ENCODE peak calls at places on chromosomes 16 and 17, in four cellular contexts. T, C, D and B are unnamed samples.
A peak's percentile ranks its signal among the peaks of the same experiment; 100 is the strongest.

GRCh38 chr16:4371481-4372314 is at the start of gene VASN:
- DNase-seq in D (peak; percentile 86), T (peak; percentile 93), C (peak; percentile 68), B (peak; percentile 59)

GRCh38 chr17:787641-788221 is 5.6 kb downstream of the MRM3 start:
- DNase-seq in T (no peak), C (no peak), D (no peak), B (no peak)

GRCh38 chr16:1998852-1999801 is 9.4 kb downstream of the SYNGR3 start:
- DNase-seq in T (no peak), C (no peak), D (no peak), B (no peak)

GRCh38 chr17:32331243-32332040 is 10.5 kb downstream of the C17orf75 start:
- DNase-seq in C (no peak), T (no peak), D (no peak), B (no peak)

GRCh38 chr17:4536742-4537411 is 18.3 kb downstream of the MYBBP1A start:
- DNase-seq in D (no peak), C (no peak), T (no peak), B (no peak)

GRCh38 chr17:34024303-34025178 is 230.5 kb upstream of the CCL2 start:
- DNase-seq in C (no peak), D (peak; percentile 11), T (no peak), B (no peak)

GRCh38 chr16:85861095-85861825 is 37.7 kb upstream of the IRF8 start:
- DNase-seq in D (no peak), C (no peak), T (no peak), B (no peak)

GRCh38 chr17:73412914-73413313 is 101.1 kb upstream of the CDC42EP4 start:
- DNase-seq in D (no peak), T (no peak), C (no peak), B (no peak)

GRCh38 chr17:29091591-29092291 is 48.8 kb downstream of the PIPOX start:
- DNase-seq in C (no peak), T (no peak), D (no peak), B (no peak)

GRCh38 chr16:81551821-81552304 is 107.3 kb downstream of the CMIP start:
- DNase-seq in T (no peak), C (no peak), D (peak; percentile 53), B (no peak)

GRCh38 chr17:35489944-35490343 is 41.4 kb upstream of the SLFN13 start:
- DNase-seq in D (no peak), C (no peak), T (peak; percentile 72), B (no peak)

GRCh38 chr16:68324336-68324735 is 13.5 kb downstream of the PRMT7 start:
- DNase-seq in D (no peak), C (no peak), T (no peak), B (no peak)

GRCh38 chr17:66021757-66022156 is 170.2 kb downstream of the CEP112 start:
- DNase-seq in D (no peak), C (no peak), T (no peak), B (no peak)

DNA sequence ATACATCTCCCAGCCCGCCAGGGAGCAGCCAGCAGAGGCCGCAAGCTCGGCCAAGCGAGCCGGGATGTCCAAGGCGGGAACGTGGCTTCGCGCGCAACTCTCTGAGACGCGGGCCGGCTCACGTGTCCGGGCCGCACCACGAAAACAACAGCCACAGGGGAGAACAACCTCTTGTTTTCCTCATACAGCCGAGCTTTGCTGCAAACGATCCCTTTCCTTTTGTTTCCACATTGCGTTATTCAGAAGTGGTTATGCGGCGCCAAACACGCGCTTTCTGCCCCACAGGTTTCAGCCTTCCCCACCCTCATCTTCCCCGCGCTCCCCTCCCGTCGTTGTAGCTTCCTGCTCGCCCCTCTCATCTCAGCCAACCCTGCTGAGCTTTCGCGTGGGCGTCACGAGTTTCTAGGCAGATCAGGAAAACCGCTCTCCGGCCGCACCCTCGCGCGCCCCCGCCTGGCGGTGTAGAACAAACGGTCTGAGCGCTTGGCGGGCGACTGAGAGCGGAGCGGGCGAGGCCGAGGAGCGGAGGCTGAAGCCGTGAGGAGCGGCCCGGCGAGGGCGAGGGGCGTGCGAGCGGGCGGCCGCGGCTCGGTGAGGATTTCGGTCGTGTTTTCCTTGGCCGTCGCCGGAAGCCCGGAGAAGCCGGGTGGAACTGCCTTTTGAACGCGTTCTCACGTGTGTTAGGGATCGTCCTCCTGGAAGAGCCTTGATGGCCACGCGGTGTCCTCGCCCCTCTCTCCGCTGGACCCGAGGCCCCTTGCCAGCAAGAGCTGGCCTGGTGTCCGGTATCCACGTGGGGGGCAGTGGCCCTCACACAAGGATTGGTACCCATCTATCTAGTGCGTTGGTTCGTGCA is 6.6 kb upstream of the SMARCD2 start:
- DNase-seq in C (peak; percentile 99), D (peak; percentile 99), T (peak; percentile 100), B (peak; percentile 71)
- TF ChIP-seq RNF2 in C (peak; percentile 75), D (peak; percentile 97), T (peak; percentile 64), B (no peak)

GRCh38 chr16:25841776-25842175 is 150.0 kb downstream of the HS3ST4 start:
- DNase-seq in C (no peak), D (no peak), T (no peak), B (no peak)

GRCh38 chr16:25834101-25834500 is 142.3 kb downstream of the HS3ST4 start:
- DNase-seq in T (no peak), D (no peak), C (no peak), B (no peak)

GRCh38 chr16:25838724-25839186 is 147.0 kb downstream of the HS3ST4 start:
- DNase-seq in D (peak; percentile 56), C (peak; percentile 48), T (peak; percentile 55), B (peak; percentile 69)
- TF ChIP-seq RNF2 in D (no peak), C (no peak), T (no peak), B (no peak)

GRCh38 chr16:20887207-20887606 is 13.0 kb downstream of the DCUN1D3 start:
- DNase-seq in T (no peak), C (no peak), D (no peak), B (no peak)

GRCh38 chr16:20883554-20884239 is 16.5 kb downstream of the DCUN1D3 start:
- DNase-seq in D (no peak), C (no peak), T (no peak), B (no peak)

GRCh38 chr16:20886320-20886719 is 13.8 kb downstream of the DCUN1D3 start:
- DNase-seq in D (no peak), C (no peak), T (no peak), B (no peak)

GRCh38 chr16:20880867-20881866 is 19.0 kb downstream of the DCUN1D3 start:
- DNase-seq in C (no peak), T (no peak), D (no peak), B (peak; percentile 33)

DNA sequence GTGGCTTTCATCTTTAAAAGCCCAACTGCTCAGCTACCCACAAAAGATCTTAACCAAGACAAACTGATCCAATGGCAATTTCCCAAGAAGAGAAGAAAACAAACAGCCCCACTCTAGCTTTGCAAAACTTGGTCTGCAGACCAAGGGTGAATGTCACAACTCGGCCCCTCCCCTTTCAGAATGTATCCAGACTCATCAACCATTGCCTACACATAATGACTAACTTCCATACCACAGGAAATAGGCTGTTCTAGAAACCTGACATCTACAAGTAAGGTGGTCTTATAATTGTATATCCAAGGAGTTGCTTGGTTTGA is 16.0 kb downstream of the DCUN1D3 start:
- DNase-seq in C (no peak), D (no peak), T (no peak), B (peak; percentile 56)
- TF ChIP-seq RNF2 in C (no peak), D (no peak), T (no peak), B (no peak)

GRCh38 chr17:19343256-19343630 is 19.3 kb downstream of the B9D1 start:
- DNase-seq in T (no peak), D (no peak), C (no peak), B (no peak)

GRCh38 chr17:19344311-19345066 is 18.0 kb downstream of the B9D1 start:
- DNase-seq in D (no peak), C (no peak), T (no peak), B (no peak)

GRCh38 chr17:19345067-19345460 is 17.5 kb downstream of the B9D1 start:
- DNase-seq in T (no peak), D (no peak), C (no peak), B (no peak)

GRCh38 chr17:19342611-19343255 is 19.8 kb downstream of the B9D1 start:
- DNase-seq in T (no peak), D (no peak), C (peak; percentile 29), B (no peak)

GRCh38 chr17:19343671-19344151 is 18.8 kb downstream of the B9D1 start:
- DNase-seq in C (peak; percentile 35), T (no peak), D (no peak), B (no peak)
- TF ChIP-seq RNF2 in C (no peak), T (no peak), D (no peak), B (no peak)

DNA sequence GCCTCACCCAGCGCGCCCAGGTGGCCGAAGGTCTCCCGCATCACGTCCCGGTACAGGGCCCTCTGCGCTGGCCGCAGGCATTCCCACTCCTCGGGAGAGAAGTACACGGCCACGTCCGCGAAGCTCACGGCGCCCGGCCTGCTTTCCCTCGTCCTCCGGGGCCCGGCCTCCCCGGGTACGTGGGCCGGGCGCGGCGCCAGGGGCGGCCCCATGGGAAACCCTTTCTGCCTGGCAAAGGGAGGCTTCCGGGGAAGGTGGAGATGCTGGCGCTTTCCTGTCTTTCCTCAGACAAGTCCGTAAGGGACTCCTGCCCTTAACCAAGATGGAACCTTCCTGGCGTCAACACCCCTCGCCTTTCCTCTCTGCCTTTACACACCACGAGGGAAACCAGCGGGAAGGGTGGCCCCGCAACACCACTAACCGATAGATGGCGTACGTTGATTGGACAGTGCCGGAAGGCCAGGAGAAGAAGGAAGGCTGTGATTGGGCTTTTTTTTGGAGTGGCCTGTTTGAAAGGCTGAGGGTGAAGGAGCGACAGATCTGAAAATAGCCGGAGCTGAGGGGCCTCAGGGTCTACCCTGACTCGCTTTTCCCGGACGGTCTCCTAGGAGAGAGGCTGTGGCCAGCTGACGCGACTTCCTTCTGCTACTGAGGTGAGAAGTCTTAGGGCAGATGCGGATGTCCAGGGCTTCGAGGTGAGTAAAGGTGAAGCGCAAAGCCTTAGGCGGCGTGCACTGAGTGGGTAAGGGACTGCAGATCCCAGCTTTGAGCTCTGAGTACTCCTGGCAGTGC is at the start of gene ZNF785:
- DNase-seq in T (peak; percentile 91), D (peak; percentile 99), C (peak; percentile 38), B (no peak)
- TF ChIP-seq RNF2 in T (no peak), D (peak; percentile 98), C (no peak), B (no peak)

GRCh38 chr17:80195671-80196529 is 24.2 kb downstream of the SGSH start:
- DNase-seq in D (peak; percentile 58), C (no peak), T (peak; percentile 90), B (peak; percentile 48)

GRCh38 chr17:80192268-80192667 is 22.4 kb downstream of the CARD14 start:
- DNase-seq in C (no peak), D (no peak), T (no peak), B (peak; percentile 53)

GRCh38 chr17:80198144-80198661 is 21.9 kb downstream of the SGSH start:
- DNase-seq in T (peak; percentile 58), C (no peak), D (no peak), B (peak; percentile 30)

GRCh38 chr17:80196652-80197051 is 23.5 kb downstream of the SGSH start:
- DNase-seq in T (no peak), C (no peak), D (no peak), B (no peak)

DNA sequence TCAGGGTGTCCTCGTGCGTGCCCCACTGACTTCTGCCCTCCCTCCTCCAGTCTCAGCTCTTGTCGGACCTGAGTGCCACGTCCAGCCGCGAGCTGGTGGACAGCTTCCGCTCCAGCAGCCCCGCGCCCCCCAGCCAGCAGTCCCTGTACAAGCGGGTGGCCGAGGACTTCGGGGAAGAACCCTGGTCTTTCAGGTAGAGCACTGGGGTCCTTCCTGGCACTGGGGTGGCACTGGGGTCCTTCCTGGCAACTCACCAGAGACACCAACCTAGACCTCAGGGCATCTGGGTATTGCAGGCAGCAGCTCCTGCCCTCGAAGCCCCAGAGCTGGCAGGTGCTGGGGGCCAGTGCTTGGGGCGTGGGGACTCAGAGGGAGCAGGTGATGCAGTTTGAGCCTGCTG is 25.0 kb downstream of the SGSH start:
- DNase-seq in C (no peak), D (no peak), T (no peak), B (no peak)
- TF ChIP-seq RNF2 in C (no peak), D (no peak), T (no peak), B (no peak)

GRCh38 chr16:49453001-49453400 is 79.4 kb downstream of the C16orf78 start:
- DNase-seq in C (no peak), T (no peak), D (no peak), B (no peak)
- TF ChIP-seq RNF2 in C (no peak), T (no peak), D (no peak), B (no peak)